ENCODE peak calls at places on chromosomes 2 and 18, in four cellular contexts. F is GM10248; K is memory B cell; G is Jurkat, Clone E6-1. R is an unnamed sample.

GRCh38 chr2:203579730-203580129 is 44.6 kb upstream of the RAPH1 start:
- DNase-seq in G (no peak), K (no peak), F (no peak), R (no peak)

GRCh38 chr2:20513946-20514345 is 67.1 kb downstream of the RHOB start:
- DNase-seq in K (no peak), G (no peak), F (no peak), R (no peak)

GRCh38 chr2:82740527-82740926 is 1718.6 kb downstream of the SUCLG1 start:
- DNase-seq in G (no peak), F (no peak), K (no peak), R (no peak)

GRCh38 chr2:675460-675859 is 1.7 kb downstream of the TMEM18 start:
- DNase-seq in G (no peak), F (no peak), K (no peak), R (no peak)

GRCh38 chr2:132632000-132632649 is 37.9 kb downstream of the LYPD1 start:
- DNase-seq in F (no peak), K (no peak), G (no peak), R (no peak)

GRCh38 chr2:128396500-128396891 is 77.8 kb upstream of the HS6ST1 start:
- DNase-seq in K (no peak), F (no peak), G (no peak), R (no peak)

GRCh38 chr18:666628-667027 is 9.2 kb downstream of the TYMS start:
- DNase-seq in G (no peak), F (no peak), K (no peak), R (no peak)

GRCh38 chr2:19607400-19607799 is 249.0 kb upstream of the OSR1 start:
- DNase-seq in K (no peak), F (no peak), G (no peak), R (no peak)

GRCh38 chr18:36660311-36660710 is 168.5 kb downstream of the TPGS2 start:
- DNase-seq in F (no peak), K (no peak), G (no peak), R (no peak)

GRCh38 chr2:156065912-156066311 is 266.6 kb downstream of the NR4A2 start:
- DNase-seq in K (no peak), G (no peak), F (no peak), R (no peak)

GRCh38 chr2:44572196-44572900 is 210.6 kb downstream of the CAMKMT start:
- DNase-seq in F (no peak), K (no peak), G (no peak), R (no peak)

GRCh38 chr2:132645176-132645575 is 24.8 kb downstream of the LYPD1 start:
- DNase-seq in G (no peak), K (no peak), F (no peak), R (no peak)

GRCh38 chr2:11129598-11130449 is 25.4 kb upstream of the SLC66A3 start:
- DNase-seq in K (peak; percentile 67), F (peak; percentile 76), G (peak; percentile 83), R (peak; percentile 34)

GRCh38 chr18:35345460-35345921 is 1.3 kb upstream of the ZNF24 start:
- DNase-seq in K (peak; percentile 23), G (no peak), F (peak; percentile 13), R (peak; percentile 15)

GRCh38 chr2:210899131-210899530 is 342.7 kb downstream of the CPS1 start:
- DNase-seq in G (no peak), K (no peak), F (no peak), R (no peak)

GRCh38 chr2:183341057-183341456 is 216.8 kb downstream of the NUP35 start:
- DNase-seq in G (no peak), K (no peak), F (no peak), R (no peak)

GRCh38 chr2:43169091-43169936 is 57.1 kb downstream of the ZFP36L2 start:
- DNase-seq in F (peak; percentile 62), G (no peak), K (peak; percentile 51), R (peak; percentile 89)

GRCh38 chr18:69400976-69401474 is 337 bp downstream of the DOK6 start:
- DNase-seq in F (peak; percentile 17), G (no peak), K (no peak), R (no peak)

R was measured in stimulated activated naive B cell treated with anti-CD40 and anti-IgM and Interleukin-4, amounts not matched to agents 10 μg/mL and 1 μg/mL and 100 μg/mL, for 72 hours.